ENCODE peak calls at places on chromosomes 3 and 15, in seven cellular contexts. One of them, this sample, is unnamed. For H3K27me3, H3K4me1 and H3K9me3, the result is how much of the 10 kb centered on the place peaks cover.

GRCh38 chr15:72491768-72492167 is 17.6 kb downstream of the ARIH1 start:
- DNase-seq in cardiac muscle cell: no peak
- DNase-seq in breast epithelium: no peak
- DNase-seq in left ventricle myocardium inferior: no peak
- DNase-seq in thyroid gland: no peak
- DNase-seq in tibial nerve: no peak
- DNase-seq in pancreas: no peak
- DNase-seq in this sample: no peak

GRCh38 chr3:30548605-30549004 is 57.8 kb upstream of the TGFBR2 start:
- DNase-seq in left ventricle myocardium inferior: no peak
- DNase-seq in thyroid gland: no peak
- DNase-seq in tibial nerve: no peak
- DNase-seq in pancreas: no peak
- DNase-seq in cardiac muscle cell: no peak
- DNase-seq in breast epithelium: no peak
- DNase-seq in this sample: no peak

GRCh38 chr3:133114198-133114597 is 76.0 kb downstream of the TMEM108 start:
- DNase-seq in breast epithelium: no peak
- DNase-seq in left ventricle myocardium inferior: no peak
- DNase-seq in tibial nerve: no peak
- DNase-seq in cardiac muscle cell: no peak
- DNase-seq in pancreas: no peak
- DNase-seq in thyroid gland: no peak
- DNase-seq in this sample: no peak

GRCh38 chr15:63600646-63601025 is 3.4 kb downstream of the FBXL22 start:
- DNase-seq in thyroid gland: peak
- DNase-seq in pancreas: peak
- DNase-seq in tibial nerve: peak
- DNase-seq in left ventricle myocardium inferior: peak
- DNase-seq in cardiac muscle cell: peak
- DNase-seq in breast epithelium: peak
- DNase-seq in this sample: peak

GRCh38 chr15:81480645-81481053 is 106.6 kb upstream of the TMC3 start:
- DNase-seq in left ventricle myocardium inferior: no peak
- DNase-seq in breast epithelium: no peak
- DNase-seq in pancreas: no peak
- DNase-seq in thyroid gland: no peak
- DNase-seq in tibial nerve: peak
- DNase-seq in cardiac muscle cell: peak
- DNase-seq in this sample: no peak

GRCh38 chr3:183541738-183542137 is 13.8 kb downstream of the KLHL6 start:
- DNase-seq in pancreas: no peak
- DNase-seq in left ventricle myocardium inferior: no peak
- DNase-seq in cardiac muscle cell: no peak
- DNase-seq in tibial nerve: no peak
- DNase-seq in thyroid gland: no peak
- DNase-seq in breast epithelium: no peak
- DNase-seq in this sample: no peak

GRCh38 chr3:185583925-185584324 is 2.2 kb upstream of the SENP2 start:
- DNase-seq in tibial nerve: no peak
- DNase-seq in thyroid gland: no peak
- DNase-seq in breast epithelium: no peak
- DNase-seq in cardiac muscle cell: no peak
- DNase-seq in pancreas: no peak
- DNase-seq in left ventricle myocardium inferior: no peak
- DNase-seq in this sample: no peak

GRCh38 chr15:98948941-98949340 is 58.7 kb downstream of the PGPEP1L start:
- DNase-seq in pancreas: no peak
- DNase-seq in breast epithelium: no peak
- DNase-seq in tibial nerve: no peak
- DNase-seq in thyroid gland: no peak
- DNase-seq in left ventricle myocardium inferior: no peak
- DNase-seq in cardiac muscle cell: no peak
- DNase-seq in this sample: no peak

GRCh38 chr15:92906038-92906437 is 5.9 kb downstream of the CHD2 start:
- DNase-seq in left ventricle myocardium inferior: no peak
- DNase-seq in pancreas: no peak
- DNase-seq in tibial nerve: no peak
- DNase-seq in breast epithelium: no peak
- DNase-seq in thyroid gland: no peak
- DNase-seq in cardiac muscle cell: no peak
- DNase-seq in this sample: no peak

GRCh38 chr15:48868018-48868417 is 9.9 kb upstream of the EID1 start:
- DNase-seq in cardiac muscle cell: no peak
- DNase-seq in thyroid gland: no peak
- DNase-seq in breast epithelium: no peak
- DNase-seq in tibial nerve: no peak
- DNase-seq in pancreas: no peak
- DNase-seq in left ventricle myocardium inferior: no peak
- DNase-seq in this sample: no peak

GRCh38 chr3:188067932-188068331 is 86.0 kb upstream of the LPP start:
- DNase-seq in breast epithelium: no peak
- DNase-seq in cardiac muscle cell: no peak
- DNase-seq in tibial nerve: no peak
- DNase-seq in thyroid gland: no peak
- DNase-seq in pancreas: no peak
- DNase-seq in left ventricle myocardium inferior: no peak
- DNase-seq in this sample: no peak

GRCh38 chr15:37079726-37080125 is 20.6 kb downstream of the MEIS2 start:
- DNase-seq in tibial nerve: no peak
- DNase-seq in breast epithelium: no peak
- DNase-seq in cardiac muscle cell: no peak
- DNase-seq in pancreas: no peak
- DNase-seq in thyroid gland: no peak
- DNase-seq in left ventricle myocardium inferior: no peak
- DNase-seq in this sample: no peak

GRCh38 chr15:91338763-91339162 is 238.7 kb downstream of the SV2B start:
- DNase-seq in breast epithelium: no peak
- DNase-seq in left ventricle myocardium inferior: no peak
- DNase-seq in tibial nerve: no peak
- DNase-seq in cardiac muscle cell: peak
- DNase-seq in pancreas: no peak
- DNase-seq in thyroid gland: peak
- DNase-seq in this sample: no peak

GRCh38 chr15:52112203-52112750 is 298 bp downstream of the BCL2L10 start:
- DNase-seq in breast epithelium: peak
- DNase-seq in tibial nerve: no peak
- DNase-seq in pancreas: peak
- DNase-seq in left ventricle myocardium inferior: no peak
- DNase-seq in cardiac muscle cell: peak
- DNase-seq in thyroid gland: peak
- DNase-seq in this sample: peak

GRCh38 chr3:181354140-181354539 is 357.6 kb upstream of the SOX2 start:
- DNase-seq in pancreas: no peak
- DNase-seq in cardiac muscle cell: no peak
- DNase-seq in tibial nerve: no peak
- DNase-seq in breast epithelium: no peak
- DNase-seq in thyroid gland: no peak
- DNase-seq in left ventricle myocardium inferior: no peak
- DNase-seq in this sample: no peak

GRCh38 chr15:34366271-34367043 is 539 bp downstream of the LPCAT4 start:
- DNase-seq in left ventricle myocardium inferior: peak
- DNase-seq in thyroid gland: peak
- DNase-seq in cardiac muscle cell: peak
- DNase-seq in tibial nerve: peak
- DNase-seq in pancreas: peak
- DNase-seq in breast epithelium: no peak
- DNase-seq in this sample: no peak

GRCh38 chr3:14836049-14836468 is 17.3 kb downstream of the FGD5 start:
- DNase-seq in tibial nerve: peak
- DNase-seq in breast epithelium: no peak
- DNase-seq in thyroid gland: no peak
- DNase-seq in pancreas: no peak
- DNase-seq in left ventricle myocardium inferior: peak
- DNase-seq in cardiac muscle cell: no peak
- DNase-seq in this sample: no peak

GRCh38 chr3:149957352-149958140 is 13.1 kb downstream of the PFN2 start:
- DNase-seq in pancreas: no peak
- DNase-seq in tibial nerve: no peak
- DNase-seq in left ventricle myocardium inferior: no peak
- DNase-seq in thyroid gland: no peak
- DNase-seq in breast epithelium: no peak
- DNase-seq in cardiac muscle cell: no peak
- DNase-seq in this sample: no peak

GRCh38 chr3:178295257-178295912 is 240.9 kb upstream of the KCNMB2 start:
- DNase-seq in cardiac muscle cell: no peak
- DNase-seq in thyroid gland: no peak
- DNase-seq in tibial nerve: peak
- DNase-seq in pancreas: no peak
- DNase-seq in breast epithelium: no peak
- DNase-seq in left ventricle myocardium inferior: no peak
- DNase-seq in this sample: no peak

GRCh38 chr3:133574260-133574881 is 885 bp downstream of the CDV3 start:
- DNase-seq in left ventricle myocardium inferior: peak
- DNase-seq in pancreas: peak
- DNase-seq in tibial nerve: peak
- DNase-seq in breast epithelium: peak
- DNase-seq in thyroid gland: peak
- DNase-seq in cardiac muscle cell: peak
- DNase-seq in this sample: peak

GRCh38 chr3:63914312-63914711 is 2.1 kb upstream of the SCAANT1 start:
- DNase-seq in tibial nerve: peak
- DNase-seq in pancreas: no peak
- DNase-seq in left ventricle myocardium inferior: no peak
- DNase-seq in thyroid gland: peak
- DNase-seq in cardiac muscle cell: no peak
- DNase-seq in breast epithelium: peak
- DNase-seq in this sample: no peak

GRCh38 chr3:71916747-71917369 is 131.9 kb upstream of the PROK2 start:
- DNase-seq in tibial nerve: no peak
- DNase-seq in pancreas: peak
- DNase-seq in breast epithelium: no peak
- DNase-seq in cardiac muscle cell: no peak
- DNase-seq in thyroid gland: peak
- DNase-seq in left ventricle myocardium inferior: no peak
- DNase-seq in this sample: no peak
- H3K27me3 ChIP-seq in tibial nerve: under half
- H3K27me3 ChIP-seq in pancreas: under half
- H3K27me3 ChIP-seq in breast epithelium: under half
- H3K27me3 ChIP-seq in cardiac muscle cell: under half
- H3K27me3 ChIP-seq in thyroid gland: under half
- H3K27me3 ChIP-seq in left ventricle myocardium inferior: under half
- H3K27me3 ChIP-seq in this sample: under half

DNA sequence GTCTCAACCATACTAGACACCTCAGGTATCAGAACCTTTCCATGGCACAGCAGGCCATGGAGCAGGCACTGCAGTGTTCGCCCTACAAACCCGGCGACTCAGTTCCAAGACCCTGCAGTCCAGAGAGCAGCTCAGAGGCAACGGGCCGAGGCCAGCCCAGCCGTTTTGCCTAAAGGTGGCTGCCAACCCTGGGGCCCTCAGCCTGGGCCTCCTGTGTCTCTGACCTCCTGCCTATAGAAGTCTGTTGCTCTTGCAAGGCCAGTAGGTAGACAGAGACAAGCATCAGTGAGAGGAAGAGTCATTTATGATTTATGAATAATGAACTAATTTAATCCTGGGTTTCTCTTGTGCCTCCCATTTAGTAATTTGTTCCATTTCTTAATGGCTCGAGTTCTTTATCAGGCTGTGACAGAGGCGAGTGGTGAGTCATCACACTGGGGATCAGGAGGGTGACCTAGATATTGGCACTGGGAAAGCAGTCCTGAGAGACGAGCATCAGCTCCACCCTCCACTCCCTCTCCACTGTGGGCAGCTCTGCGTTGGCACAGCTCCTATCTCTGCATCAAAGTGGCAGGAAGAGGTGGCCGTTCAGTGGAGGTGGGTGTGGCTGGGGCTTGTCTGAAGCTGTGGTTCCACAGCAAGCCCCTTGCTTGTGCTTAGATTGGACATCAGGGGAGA is 79.8 kb downstream of the ABHD5 start:
- DNase-seq in breast epithelium: no peak
- DNase-seq in left ventricle myocardium inferior: peak
- DNase-seq in tibial nerve: peak
- DNase-seq in pancreas: no peak
- DNase-seq in thyroid gland: peak
- DNase-seq in cardiac muscle cell: no peak
- DNase-seq in this sample: no peak
- H3K4me1 ChIP-seq in breast epithelium: under half
- H3K4me1 ChIP-seq in left ventricle myocardium inferior: under half
- H3K4me1 ChIP-seq in tibial nerve: under half
- H3K4me1 ChIP-seq in pancreas: under half
- H3K4me1 ChIP-seq in thyroid gland: half or more
- H3K4me1 ChIP-seq in cardiac muscle cell: under half
- H3K4me1 ChIP-seq in this sample: under half

DNA sequence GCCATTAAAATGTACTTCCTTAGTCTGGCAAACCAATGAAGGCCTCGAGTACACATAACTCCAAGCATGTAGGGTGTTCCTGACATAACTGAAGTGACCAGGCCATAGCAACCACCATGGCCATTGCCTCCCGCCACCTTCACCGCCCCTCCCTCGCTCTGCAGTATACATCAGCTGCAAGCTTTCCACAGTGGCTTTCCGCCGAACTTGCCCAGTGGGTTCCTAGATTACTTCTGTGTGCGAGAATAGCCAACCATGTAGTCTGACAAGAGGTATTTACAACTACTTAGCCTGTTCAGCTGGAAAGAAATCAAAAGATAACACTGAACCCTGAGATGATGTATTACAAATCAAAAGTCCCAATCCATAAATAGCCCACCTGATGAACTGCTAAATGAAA is 3.3 kb upstream of the CTNNB1 start:
- DNase-seq in pancreas: peak
- DNase-seq in left ventricle myocardium inferior: peak
- DNase-seq in breast epithelium: no peak
- DNase-seq in cardiac muscle cell: no peak
- DNase-seq in thyroid gland: no peak
- DNase-seq in tibial nerve: no peak
- DNase-seq in this sample: no peak
- H3K9me3 ChIP-seq in pancreas: under half
- H3K9me3 ChIP-seq in left ventricle myocardium inferior: under half
- H3K9me3 ChIP-seq in breast epithelium: under half
- H3K9me3 ChIP-seq in cardiac muscle cell: under half
- H3K9me3 ChIP-seq in thyroid gland: under half
- H3K9me3 ChIP-seq in tibial nerve: under half
- H3K9me3 ChIP-seq in this sample: under half

GRCh38 chr3:123320224-123320623 is 118.5 kb downstream of the SEC22A start:
- DNase-seq in breast epithelium: no peak
- DNase-seq in thyroid gland: no peak
- DNase-seq in left ventricle myocardium inferior: no peak
- DNase-seq in pancreas: no peak
- DNase-seq in cardiac muscle cell: peak
- DNase-seq in tibial nerve: no peak
- DNase-seq in this sample: no peak

GRCh38 chr3:123318374-123318773 is 116.6 kb downstream of the SEC22A start:
- DNase-seq in tibial nerve: no peak
- DNase-seq in breast epithelium: no peak
- DNase-seq in cardiac muscle cell: no peak
- DNase-seq in thyroid gland: no peak
- DNase-seq in left ventricle myocardium inferior: no peak
- DNase-seq in pancreas: no peak
- DNase-seq in this sample: no peak

GRCh38 chr3:123315271-123315595 is 113.5 kb downstream of the SEC22A start:
- DNase-seq in breast epithelium: no peak
- DNase-seq in thyroid gland: no peak
- DNase-seq in left ventricle myocardium inferior: no peak
- DNase-seq in cardiac muscle cell: no peak
- DNase-seq in pancreas: no peak
- DNase-seq in tibial nerve: no peak
- DNase-seq in this sample: no peak

GRCh38 chr3:123319760-123320159 is 118.0 kb downstream of the SEC22A start:
- DNase-seq in pancreas: no peak
- DNase-seq in tibial nerve: no peak
- DNase-seq in cardiac muscle cell: peak
- DNase-seq in thyroid gland: no peak
- DNase-seq in left ventricle myocardium inferior: no peak
- DNase-seq in breast epithelium: no peak
- DNase-seq in this sample: no peak

GRCh38 chr3:123317716-123318115 is 116.0 kb downstream of the SEC22A start:
- DNase-seq in cardiac muscle cell: no peak
- DNase-seq in pancreas: no peak
- DNase-seq in thyroid gland: no peak
- DNase-seq in left ventricle myocardium inferior: no peak
- DNase-seq in breast epithelium: no peak
- DNase-seq in tibial nerve: no peak
- DNase-seq in this sample: no peak
- H3K27me3 ChIP-seq in cardiac muscle cell: under half
- H3K27me3 ChIP-seq in pancreas: under half
- H3K27me3 ChIP-seq in thyroid gland: under half
- H3K27me3 ChIP-seq in left ventricle myocardium inferior: under half
- H3K27me3 ChIP-seq in breast epithelium: under half
- H3K27me3 ChIP-seq in tibial nerve: under half
- H3K27me3 ChIP-seq in this sample: under half

This sample was measured in CD8-positive, alpha-beta T cell.